ENCODE peak calls at places on chromosomes 6 and 20, in seven cellular contexts. X is neural crest cell; H is activated CD4-positive, alpha-beta memory T cell treated with anti-CD3 and anti-CD28 coated beads for 36 hours; M is psoas muscle; F is DMS153; V is dermis microvascular lymphatic vessel endothelial cell; G is pancreas. Y is an unnamed sample.

GRCh38 chr6:20092071-20092566 is 120.2 kb downstream of the MBOAT1 start:
- DNase-seq in X (no peak), H (no peak), M (no peak), F (peak), V (peak), G (no peak), Y (peak)

GRCh38 chr20:30919514-30920188 is 337.8 kb upstream of the DEFB115 start:
- DNase-seq in X (no peak), H (no peak), M (no peak), F (no peak), V (no peak), G (no peak), Y (no peak)

GRCh38 chr6:134550604-134551003 is 232.7 kb upstream of the SGK1 start:
- DNase-seq in X (no peak), H (no peak), M (no peak), F (no peak), V (peak), G (no peak), Y (peak)

GRCh38 chr6:113723182-113723581 is 134.0 kb upstream of the MARCKS start:
- DNase-seq in X (no peak), H (no peak), M (no peak), F (no peak), V (peak), G (no peak), Y (peak)

GRCh38 chr6:128073389-128073788 is 172.5 kb upstream of the THEMIS start:
- DNase-seq in X (no peak), H (no peak), M (no peak), F (no peak), V (no peak), G (no peak), Y (no peak)

GRCh38 chr6:52360601-52361346 is 1.2 kb upstream of the PAQR8 start:
- DNase-seq in X (no peak), H (no peak), M (no peak), F (no peak), V (no peak), G (no peak), Y (no peak)

GRCh38 chr20:51985013-51985415 is 182.7 kb upstream of the SALL4 start:
- DNase-seq in X (no peak), H (no peak), M (no peak), F (no peak), V (peak), G (no peak), Y (peak)

GRCh38 chr6:89037156-89037900 is 43.2 kb upstream of the PNRC1 start:
- DNase-seq in X (no peak), H (no peak), M (peak), F (no peak), V (no peak), G (no peak), Y (no peak)

GRCh38 chr20:34986311-34987287 is 30.9 kb downstream of the MYH7B start:
- DNase-seq in X (no peak), H (no peak), M (peak), F (no peak), V (no peak), G (no peak), Y (no peak)

GRCh38 chr6:61562098-61562497 is 723.9 kb downstream of the KHDRBS2 start:
- DNase-seq in X (no peak), H (no peak), M (no peak), F (no peak), V (no peak), G (no peak), Y (no peak)

GRCh38 chr6:150895898-150896632 is 30.6 kb downstream of the MTHFD1L start:
- DNase-seq in X (no peak), H (no peak), M (no peak), F (no peak), V (no peak), G (no peak), Y (no peak)

GRCh38 chr6:107243471-107243870 is 128.2 kb upstream of the BEND3 start:
- DNase-seq in X (no peak), H (no peak), M (no peak), F (no peak), V (no peak), G (no peak), Y (no peak)

GRCh38 chr6:164039954-164040375 is 625.4 kb downstream of the QKI start:
- DNase-seq in X (no peak), H (peak), M (peak), F (no peak), V (peak), G (peak), Y (peak)

GRCh38 chr20:53517146-53517545 is 76.5 kb downstream of the ZNF217 start:
- DNase-seq in X (no peak), H (no peak), M (no peak), F (no peak), V (peak), G (no peak), Y (no peak)

GRCh38 chr6:163254341-163254835 is 160.1 kb upstream of the QKI start:
- DNase-seq in X (no peak), H (no peak), M (no peak), F (no peak), V (no peak), G (no peak), Y (no peak)

GRCh38 chr6:32867559-32868256 is 13.7 kb downstream of the PSMB9 start:
- DNase-seq in X (no peak), H (no peak), M (no peak), F (no peak), V (no peak), G (no peak), Y (no peak)

GRCh38 chr6:135739288-135739687 is 112.2 kb upstream of the PDE7B start:
- DNase-seq in X (no peak), H (no peak), M (no peak), F (no peak), V (no peak), G (no peak), Y (no peak)

GRCh38 chr20:36339646-36340592 is 33.8 kb downstream of the DLGAP4 start:
- DNase-seq in X (no peak), H (peak), M (peak), F (no peak), V (no peak), G (no peak), Y (no peak)

GRCh38 chr20:59828478-59829414 is 104.7 kb downstream of the SYCP2 start:
- DNase-seq in X (no peak), H (no peak), M (no peak), F (no peak), V (no peak), G (no peak), Y (no peak)

GRCh38 chr6:30206152-30206551 is 7.1 kb downstream of the TRIM26 start:
- DNase-seq in X (no peak), H (no peak), M (no peak), F (no peak), V (no peak), G (no peak), Y (no peak)

GRCh38 chr6:140544431-140544830 is 1170.0 kb upstream of the CITED2 start:
- DNase-seq in X (no peak), H (no peak), M (no peak), F (no peak), V (no peak), G (no peak), Y (no peak)

GRCh38 chr6:112330877-112331260 is 16.3 kb upstream of the RFPL4B start:
- DNase-seq in X (no peak), H (no peak), M (no peak), F (peak), V (peak), G (no peak), Y (no peak)

GRCh38 chr20:54624701-54625472 is 149.5 kb downstream of the DOK5 start:
- DNase-seq in X (no peak), H (no peak), M (no peak), F (no peak), V (no peak), G (no peak), Y (no peak)

GRCh38 chr6:87396595-87397392 is 11.0 kb upstream of the CFAP206 start:
- DNase-seq in X (no peak), H (no peak), M (no peak), F (peak), V (no peak), G (no peak), Y (no peak)

GRCh38 chr6:53926505-53926904 is 131.7 kb downstream of the LRRC1 start:
- DNase-seq in X (no peak), H (no peak), M (no peak), F (no peak), V (peak), G (no peak), Y (peak)

GRCh38 chr6:18586133-18586532 is 199.0 kb downstream of the RNF144B start:
- DNase-seq in X (no peak), H (no peak), M (no peak), F (peak), V (no peak), G (no peak), Y (no peak)

GRCh38 chr6:106692112-106692822 is 62.9 kb downstream of the QRSL1 start:
- DNase-seq in X (no peak), H (no peak), M (no peak), F (peak), V (peak), G (peak), Y (peak)

Y was measured in endothelial cell of umbilical vein.